ENCODE peak calls at places on chromosomes 13 and 19, in six cellular contexts. X is GM23248, H is lung, U is thyroid gland, N is heart right ventricle, D is stomach. S is an unnamed sample.

GRCh38 chr19:50551034-50551712 is 17.1 kb downstream of the LRRC4B start:
- DNase-seq in X (no peak), H (no peak), U (no peak), N (no peak), D (no peak), S (no peak)

GRCh38 chr19:50203281-50204080 is at the start of gene MYH14:
- DNase-seq in X (peak; percentile 63), H (peak; percentile 88), U (peak; percentile 98), N (peak; percentile 85), D (peak; percentile 96), S (peak; percentile 96)

GRCh38 chr19:40223135-40223822 is 3.2 kb downstream of the CCNP start:
- DNase-seq in X (no peak), H (no peak), U (no peak), N (no peak), D (peak; percentile 30), S (peak; percentile 47)

GRCh38 chr13:97107815-97108534 is 113.7 kb upstream of the OXGR1 start:
- DNase-seq in X (peak; percentile 44), H (no peak), U (no peak), N (no peak), D (no peak), S (no peak)

GRCh38 chr19:17210296-17210695 is 4.9 kb upstream of the USE1 start:
- DNase-seq in X (peak; percentile 47), H (no peak), U (no peak), N (no peak), D (no peak), S (no peak)

GRCh38 chr13:50523307-50523706 is 320.2 kb downstream of the DLEU7 start:
- DNase-seq in X (peak; percentile 20), H (no peak), U (no peak), N (no peak), D (no peak), S (no peak)

GRCh38 chr13:40318366-40318765 is 348.1 kb downstream of the FOXO1 start:
- DNase-seq in X (peak; percentile 15), H (no peak), U (peak; percentile 80), N (peak; percentile 41), D (peak; percentile 66), S (peak; percentile 18)

GRCh38 chr19:44582581-44583265 is 30.6 kb upstream of the IGSF23 start:
- DNase-seq in X (peak; percentile 61), H (no peak), U (no peak), N (peak; percentile 31), D (no peak), S (peak; percentile 39)

GRCh38 chr19:290539-291521 is at the start of gene PLPP2:
- DNase-seq in X (peak; percentile 57), H (peak; percentile 54), U (peak; percentile 85), N (no peak), D (peak; percentile 93), S (peak; percentile 51)

GRCh38 chr19:49339364-49340068 is 4.3 kb downstream of the CD37 start:
- DNase-seq in X (peak; percentile 86), H (peak; percentile 90), U (peak; percentile 85), N (peak; percentile 88), D (peak; percentile 87), S (peak; percentile 75)

GRCh38 chr13:110116072-110116487 is 190.9 kb downstream of the COL4A1 start:
- DNase-seq in X (peak; percentile 60), H (peak; percentile 67), U (peak; percentile 50), N (peak; percentile 67), D (peak; percentile 75), S (peak; percentile 51)

GRCh38 chr13:69683921-69684663 is 423.5 kb upstream of the ATXN8OS start:
- DNase-seq in X (no peak), H (no peak), U (no peak), N (no peak), D (no peak), S (no peak)

GRCh38 chr19:42283248-42284065 is 14.4 kb downstream of the CIC start:
- DNase-seq in X (peak; percentile 98), H (peak; percentile 95), U (peak; percentile 96), N (peak; percentile 98), D (peak; percentile 98), S (peak; percentile 93)

GRCh38 chr19:50358483-50359431 is 6.7 kb downstream of the NAPSA start:
- DNase-seq in X (peak; percentile 17), H (peak; percentile 57), U (peak; percentile 58), N (peak; percentile 86), D (peak; percentile 58), S (peak; percentile 55)

GRCh38 chr19:2084993-2085720 is 11.0 kb downstream of the MOB3A start:
- DNase-seq in X (peak; percentile 79), H (peak; percentile 81), U (peak; percentile 46), N (peak; percentile 59), D (peak; percentile 76), S (peak; percentile 73)

GRCh38 chr13:50798923-50799322 is 44.6 kb downstream of the DLEU7 start:
- DNase-seq in X (peak; percentile 61), H (no peak), U (no peak), N (no peak), D (no peak), S (no peak)

GRCh38 chr13:40566811-40567210 is 99.6 kb downstream of the FOXO1 start:
- DNase-seq in X (no peak), H (no peak), U (peak; percentile 47), N (no peak), D (no peak), S (no peak)

GRCh38 chr19:41357746-41358145 is 4.0 kb upstream of the TGFB1 start:
- DNase-seq in X (no peak), H (no peak), U (no peak), N (no peak), D (no peak), S (no peak)

GRCh38 chr13:49731766-49732165 is 40.5 kb upstream of the EBPL start:
- DNase-seq in X (peak; percentile 89), H (no peak), U (no peak), N (no peak), D (no peak), S (peak; percentile 9)

GRCh38 chr13:113495494-113496251 is 5.2 kb upstream of the DCUN1D2 start:
- DNase-seq in X (no peak), H (no peak), U (no peak), N (no peak), D (no peak), S (no peak)

GRCh38 chr13:85798999-85799646 is at the start of gene SLITRK6:
- DNase-seq in X (peak; percentile 5), H (no peak), U (no peak), N (no peak), D (no peak), S (no peak)
- H3K27ac ChIP-seq in X (no peak within 1 kb of the TSS), H (no peak within 1 kb of the TSS), U (no peak within 1 kb of the TSS), N (no peak within 1 kb of the TSS), D (no peak within 1 kb of the TSS), S (no peak within 1 kb of the TSS)

GRCh38 chr19:36023432-36023831 is 9.2 kb downstream of the CLIP3 start:
- DNase-seq in X (no peak), H (no peak), U (no peak), N (no peak), D (no peak), S (no peak)
- H3K36me3 ChIP-seq in X (peaks cover 14% of the 10 kb centered on the region), H (peaks cover 9% of the 10 kb centered on the region), U (no peaks in the 10 kb centered on the region), N (peaks cover 39% of the 10 kb centered on the region), D (peaks cover 11% of the 10 kb centered on the region), S (peaks cover 2% of the 10 kb centered on the region)

GRCh38 chr19:8938576-8938975 is 71.6 kb downstream of the MUC16 start:
- DNase-seq in X (no peak), H (no peak), U (no peak), N (no peak), D (no peak), S (no peak)

DNA sequence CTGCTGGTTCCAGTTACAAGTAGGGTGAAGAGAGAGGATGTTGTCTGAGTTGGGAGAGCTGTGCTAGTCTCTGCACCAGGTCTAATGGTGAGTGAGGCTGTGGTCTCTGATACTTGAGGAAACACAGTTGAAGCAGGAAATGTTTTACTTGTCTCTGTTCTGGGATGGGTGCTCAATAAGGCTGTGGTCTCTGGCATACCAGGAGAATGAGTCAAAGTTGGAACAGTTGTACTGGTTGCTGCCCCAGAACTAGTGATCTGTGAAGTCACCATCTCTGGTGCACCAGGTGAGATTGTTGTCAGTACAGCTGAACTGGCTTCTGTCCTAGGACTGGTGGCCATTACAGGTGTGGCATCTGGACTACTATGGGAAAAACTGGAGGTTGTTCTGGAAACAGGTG is 74.7 kb downstream of the MUC16 start:
- DNase-seq in X (no peak), H (no peak), U (no peak), N (no peak), D (no peak), S (no peak)
- H3K9me3 ChIP-seq in X (no peaks in the 10 kb centered on the region), H (peaks cover 5% of the 10 kb centered on the region), U (no peaks in the 10 kb centered on the region), N (no peaks in the 10 kb centered on the region), D (no peaks in the 10 kb centered on the region), S (no peaks in the 10 kb centered on the region)

DNA sequence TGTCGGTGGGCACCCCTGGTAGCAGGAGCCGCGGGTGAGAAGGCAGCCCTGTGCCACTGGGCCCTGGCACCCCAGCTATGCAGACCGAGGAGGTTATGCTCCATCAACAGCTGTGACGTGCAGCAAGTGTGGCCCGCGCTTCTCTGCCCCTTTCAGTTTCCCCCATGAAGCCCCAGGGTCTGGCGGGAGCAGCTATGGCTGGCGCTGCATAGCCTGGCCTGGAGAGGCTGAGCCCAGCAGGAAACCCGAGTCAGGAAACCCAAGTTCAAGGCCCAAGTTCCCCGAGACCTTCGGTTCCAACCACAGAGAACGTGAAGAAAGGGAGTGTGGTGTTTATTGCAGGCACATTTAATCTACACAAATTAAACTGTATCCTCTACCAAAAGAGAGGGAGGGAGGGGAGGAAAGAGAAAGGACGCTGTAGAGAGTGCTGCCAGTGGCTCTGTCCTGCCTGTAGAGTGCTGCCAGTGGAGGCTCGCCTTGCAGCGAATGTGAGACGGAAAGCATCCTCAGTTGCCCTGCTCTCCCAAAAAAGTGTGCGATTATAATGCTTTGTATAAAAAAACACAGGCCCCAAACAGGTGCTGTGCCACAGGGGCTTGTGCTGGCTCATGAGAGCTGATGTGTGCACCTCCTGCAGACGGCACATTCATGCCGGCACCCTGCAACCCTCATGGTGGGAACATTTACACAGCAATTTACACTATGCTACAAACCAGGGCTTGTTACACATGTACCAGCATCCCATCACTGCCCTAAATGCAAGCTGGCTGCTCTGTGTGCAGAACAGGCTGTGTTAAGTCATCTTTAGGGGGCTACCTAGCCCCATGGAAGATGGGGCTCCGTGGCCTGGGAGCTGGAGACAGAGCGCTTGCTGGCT is 16.3 kb downstream of the POP4 start:
- DNase-seq in X (no peak), H (no peak), U (no peak), N (no peak), D (no peak), S (peak; percentile 12)
- H3K27ac ChIP-seq in X (no peak overlapping the region), H (no peak overlapping the region), U (no peak overlapping the region), N (no peak overlapping the region), D (no peak overlapping the region), S (no peak overlapping the region)

S was measured in small intestine.